ENCODE peak calls at places on chromosomes 6 and 20, in ten cellular contexts. B, Z, H, W, T, E, C, N, R and G are unnamed samples.

GRCh38 chr6:167696261-167696660 is 130.4 kb upstream of the AFDN start:
- DNase-seq in B (no peak), Z (no peak), H (no peak), W (no peak), T (no peak), E (no peak), C (no peak), N (no peak), R (no peak), G (no peak)

GRCh38 chr20:3452690-3453089 is 18.1 kb upstream of the ATRN start:
- DNase-seq in B (no peak), Z (no peak), H (no peak), W (no peak), T (no peak), E (no peak), C (no peak), N (no peak), R (no peak), G (no peak)

GRCh38 chr6:11209369-11209768 is 23.1 kb downstream of the NEDD9 start:
- DNase-seq in B (no peak), Z (no peak), H (no peak), W (no peak), T (no peak), E (no peak), C (no peak), N (no peak), R (no peak), G (no peak)

GRCh38 chr6:107105511-107106116 is 9.7 kb downstream of the BEND3 start:
- DNase-seq in B (peak), Z (no peak), H (no peak), W (peak), T (no peak), E (no peak), C (no peak), N (no peak), R (no peak), G (no peak)

GRCh38 chr6:137919512-137919823 is 52.4 kb downstream of the TNFAIP3 start:
- DNase-seq in B (no peak), Z (no peak), H (no peak), W (no peak), T (no peak), E (no peak), C (peak), N (no peak), R (no peak), G (no peak)

GRCh38 chr6:116101790-116102189 is 1.1 kb downstream of the NT5DC1 start:
- DNase-seq in B (no peak), Z (no peak), H (no peak), W (no peak), T (no peak), E (no peak), C (no peak), N (no peak), R (no peak), G (peak)

GRCh38 chr6:8939615-8940014 is 504.3 kb upstream of the SLC35B3 start:
- DNase-seq in B (no peak), Z (no peak), H (no peak), W (no peak), T (no peak), E (no peak), C (no peak), N (no peak), R (no peak), G (no peak)

GRCh38 chr6:166402582-166403277 is 20.0 kb upstream of the MPC1 start:
- DNase-seq in B (no peak), Z (no peak), H (no peak), W (no peak), T (no peak), E (no peak), C (peak), N (peak), R (no peak), G (no peak)

GRCh38 chr20:32896521-32897280 is 38.0 kb downstream of the EFCAB8 start:
- DNase-seq in B (no peak), Z (no peak), H (no peak), W (no peak), T (no peak), E (no peak), C (no peak), N (no peak), R (no peak), G (no peak)

GRCh38 chr20:47481330-47482216 is 20.1 kb upstream of the NCOA3 start:
- DNase-seq in B (no peak), Z (no peak), H (no peak), W (no peak), T (no peak), E (no peak), C (no peak), N (no peak), R (no peak), G (no peak)

GRCh38 chr20:32648761-32649615 is 24.8 kb downstream of the C20orf203 start:
- DNase-seq in B (no peak), Z (no peak), H (no peak), W (no peak), T (no peak), E (no peak), C (no peak), N (peak), R (no peak), G (no peak)

GRCh38 chr20:61688411-61688810 is 377.3 kb downstream of the TAF4 start:
- DNase-seq in B (no peak), Z (no peak), H (no peak), W (no peak), T (no peak), E (no peak), C (no peak), N (no peak), R (no peak), G (no peak)

GRCh38 chr6:7479801-7480266 is 61.6 kb upstream of the DSP start:
- DNase-seq in B (no peak), Z (no peak), H (no peak), W (no peak), T (no peak), E (no peak), C (peak), N (no peak), R (no peak), G (no peak)

GRCh38 chr6:105836889-105837288 is 249.2 kb upstream of the PRDM1 start:
- DNase-seq in B (no peak), Z (no peak), H (no peak), W (no peak), T (no peak), E (no peak), C (no peak), N (peak), R (no peak), G (no peak)

GRCh38 chr20:35541118-35541782 is 628 bp upstream of the ERGIC3 start:
- DNase-seq in B (no peak), Z (no peak), H (no peak), W (no peak), T (no peak), E (no peak), C (peak), N (no peak), R (no peak), G (no peak)

GRCh38 chr20:50126662-50127061 is 13.7 kb upstream of the UBE2V1 start:
- DNase-seq in B (no peak), Z (no peak), H (no peak), W (no peak), T (no peak), E (no peak), C (no peak), N (no peak), R (no peak), G (no peak)

GRCh38 chr20:62305765-62306431 is 3.1 kb downstream of the ADRM1 start:
- DNase-seq in B (peak), Z (no peak), H (no peak), W (no peak), T (no peak), E (no peak), C (no peak), N (no peak), R (peak), G (no peak)

GRCh38 chr6:7254980-7255825 is 57.8 kb downstream of the SSR1 start:
- DNase-seq in B (peak), Z (no peak), H (no peak), W (no peak), T (no peak), E (no peak), C (no peak), N (no peak), R (peak), G (no peak)

GRCh38 chr6:146819596-146820320 is 221.0 kb downstream of the ADGB start:
- DNase-seq in B (no peak), Z (no peak), H (no peak), W (no peak), T (no peak), E (no peak), C (no peak), N (no peak), R (no peak), G (no peak)

GRCh38 chr20:53888951-53889350 is 181.4 kb downstream of the BCAS1 start:
- DNase-seq in B (no peak), Z (no peak), H (no peak), W (no peak), T (no peak), E (no peak), C (no peak), N (no peak), R (no peak), G (no peak)

GRCh38 chr6:73050706-73051105 is 174.6 kb downstream of the KHDC1L start:
- DNase-seq in B (no peak), Z (no peak), H (no peak), W (no peak), T (no peak), E (no peak), C (peak), N (peak), R (no peak), G (no peak)

GRCh38 chr6:96157018-96157565 is 141.3 kb downstream of the FUT9 start:
- DNase-seq in B (no peak), Z (no peak), H (no peak), W (no peak), T (no peak), E (no peak), C (no peak), N (no peak), R (no peak), G (no peak)

GRCh38 chr6:16950311-16950710 is 151.5 kb upstream of the STMND1 start:
- DNase-seq in B (no peak), Z (no peak), H (no peak), W (no peak), T (no peak), E (no peak), C (no peak), N (no peak), R (no peak), G (no peak)

GRCh38 chr6:80543598-80544181 is 437.2 kb downstream of the BCKDHB start:
- DNase-seq in B (peak), Z (no peak), H (no peak), W (no peak), T (no peak), E (no peak), C (peak), N (peak), R (no peak), G (no peak)

GRCh38 chr6:15444881-15445280 is 199.0 kb downstream of the JARID2 start:
- DNase-seq in B (peak), Z (no peak), H (no peak), W (no peak), T (no peak), E (peak), C (no peak), N (no peak), R (no peak), G (peak)

GRCh38 chr6:41637179-41638001 is 878 bp upstream of the MDFI start:
- DNase-seq in B (no peak), Z (no peak), H (no peak), W (peak), T (no peak), E (no peak), C (no peak), N (no peak), R (no peak), G (no peak)

GRCh38 chr20:24131684-24132083 is 143.1 kb upstream of the GGTLC1 start:
- DNase-seq in B (no peak), Z (no peak), H (no peak), W (no peak), T (no peak), E (no peak), C (no peak), N (no peak), R (no peak), G (no peak)

GRCh38 chr20:55792049-55792448 is 213.3 kb downstream of the CBLN4 start:
- DNase-seq in B (no peak), Z (no peak), H (no peak), W (no peak), T (no peak), E (no peak), C (no peak), N (no peak), R (no peak), G (no peak)

GRCh38 chr6:132872923-132873322 is 58.6 kb downstream of the RPS12 start:
- DNase-seq in B (no peak), Z (no peak), H (no peak), W (no peak), T (no peak), E (no peak), C (no peak), N (no peak), R (no peak), G (no peak)